ENCODE peak calls at places on chromosomes 6 and 20, in eight cellular contexts. One of them, this sample, is unnamed.

GRCh38 chr6:131182991-131183425 is 47.7 kb downstream of the AKAP7 start:
- DNase-seq in HepG2: peak; percentile 35
- DNase-seq in HCT116: no peak
- DNase-seq in GM12878: no peak
- DNase-seq in H1: no peak
- DNase-seq in K562: peak; percentile 25
- DNase-seq in SK-N-SH: no peak
- DNase-seq in A549: peak; percentile 6
- DNase-seq in this sample: peak; percentile 56

GRCh38 chr6:89071036-89071435 is 9.5 kb upstream of the PNRC1 start:
- DNase-seq in GM12878: no peak
- DNase-seq in H1: no peak
- DNase-seq in HepG2: peak; percentile 87
- DNase-seq in HCT116: no peak
- DNase-seq in A549: no peak
- DNase-seq in SK-N-SH: no peak
- DNase-seq in K562: no peak
- DNase-seq in this sample: no peak

GRCh38 chr20:46299078-46299477 is 9.2 kb downstream of the CDH22 start:
- DNase-seq in SK-N-SH: no peak
- DNase-seq in A549: no peak
- DNase-seq in H1: no peak
- DNase-seq in K562: no peak
- DNase-seq in GM12878: no peak
- DNase-seq in HepG2: no peak
- DNase-seq in HCT116: no peak
- DNase-seq in this sample: no peak

GRCh38 chr6:14001329-14002012 is 76.7 kb downstream of the RNF182 start:
- DNase-seq in K562: no peak
- DNase-seq in A549: peak; percentile 67
- DNase-seq in H1: no peak
- DNase-seq in HepG2: peak; percentile 19
- DNase-seq in GM12878: no peak
- DNase-seq in SK-N-SH: peak; percentile 29
- DNase-seq in HCT116: peak; percentile 95
- DNase-seq in this sample: peak; percentile 99

GRCh38 chr6:42963855-42964605 is 3.5 kb downstream of the GNMT start:
- DNase-seq in SK-N-SH: peak; percentile 75
- DNase-seq in H1: peak; percentile 64
- DNase-seq in HCT116: no peak
- DNase-seq in HepG2: peak; percentile 76
- DNase-seq in A549: peak; percentile 34
- DNase-seq in K562: peak; percentile 87
- DNase-seq in GM12878: no peak
- DNase-seq in this sample: peak; percentile 58

GRCh38 chr6:154404791-154405400 is 48.3 kb upstream of the IPCEF1 start:
- DNase-seq in H1: no peak
- DNase-seq in HepG2: no peak
- DNase-seq in K562: no peak
- DNase-seq in HCT116: no peak
- DNase-seq in GM12878: no peak
- DNase-seq in A549: no peak
- DNase-seq in SK-N-SH: no peak
- DNase-seq in this sample: peak; percentile 84

GRCh38 chr6:25579902-25580495 is 72.0 kb upstream of the SCGN start:
- DNase-seq in A549: no peak
- DNase-seq in GM12878: no peak
- DNase-seq in H1: no peak
- DNase-seq in SK-N-SH: no peak
- DNase-seq in HCT116: no peak
- DNase-seq in K562: no peak
- DNase-seq in HepG2: no peak
- DNase-seq in this sample: no peak

GRCh38 chr6:44004625-44005506 is 122.4 kb downstream of the MRPL14 start:
- DNase-seq in A549: no peak
- DNase-seq in H1: no peak
- DNase-seq in HCT116: no peak
- DNase-seq in SK-N-SH: peak; percentile 71
- DNase-seq in GM12878: no peak
- DNase-seq in HepG2: no peak
- DNase-seq in K562: peak; percentile 37
- DNase-seq in this sample: peak; percentile 33

GRCh38 chr6:52299598-52300144 is 15.1 kb upstream of the MCM3 start:
- DNase-seq in H1: no peak
- DNase-seq in A549: no peak
- DNase-seq in GM12878: no peak
- DNase-seq in HCT116: no peak
- DNase-seq in K562: peak; percentile 53
- DNase-seq in HepG2: no peak
- DNase-seq in SK-N-SH: no peak
- DNase-seq in this sample: no peak

GRCh38 chr6:161216616-161217205 is 57.1 kb downstream of the AGPAT4 start:
- DNase-seq in HepG2: no peak
- DNase-seq in HCT116: no peak
- DNase-seq in H1: no peak
- DNase-seq in K562: no peak
- DNase-seq in A549: no peak
- DNase-seq in GM12878: no peak
- DNase-seq in SK-N-SH: no peak
- DNase-seq in this sample: no peak

GRCh38 chr6:47484616-47485015 is 7.0 kb downstream of the CD2AP start:
- DNase-seq in SK-N-SH: no peak
- DNase-seq in K562: no peak
- DNase-seq in H1: no peak
- DNase-seq in GM12878: no peak
- DNase-seq in A549: no peak
- DNase-seq in HepG2: no peak
- DNase-seq in HCT116: peak; percentile 22
- DNase-seq in this sample: peak; percentile 81

GRCh38 chr6:43935921-43936320 is 165.9 kb downstream of the VEGFA start:
- DNase-seq in HepG2: no peak
- DNase-seq in HCT116: no peak
- DNase-seq in H1: no peak
- DNase-seq in GM12878: no peak
- DNase-seq in K562: no peak
- DNase-seq in SK-N-SH: no peak
- DNase-seq in A549: no peak
- DNase-seq in this sample: no peak

GRCh38 chr6:48560408-48560807 is 449.4 kb upstream of the PTCHD4 start:
- DNase-seq in A549: no peak
- DNase-seq in SK-N-SH: no peak
- DNase-seq in H1: no peak
- DNase-seq in GM12878: no peak
- DNase-seq in HCT116: no peak
- DNase-seq in HepG2: no peak
- DNase-seq in K562: no peak
- DNase-seq in this sample: peak; percentile 22

GRCh38 chr6:22470454-22471368 is 98.7 kb upstream of the HDGFL1 start:
- DNase-seq in SK-N-SH: peak; percentile 55
- DNase-seq in A549: peak; percentile 1
- DNase-seq in HCT116: no peak
- DNase-seq in HepG2: no peak
- DNase-seq in GM12878: peak; percentile 9
- DNase-seq in H1: no peak
- DNase-seq in K562: no peak
- DNase-seq in this sample: peak; percentile 51

GRCh38 chr20:62947532-62948300 is 4.8 kb upstream of the SLC17A9 start:
- DNase-seq in K562: no peak
- DNase-seq in SK-N-SH: no peak
- DNase-seq in A549: no peak
- DNase-seq in H1: no peak
- DNase-seq in HepG2: no peak
- DNase-seq in GM12878: no peak
- DNase-seq in HCT116: no peak
- DNase-seq in this sample: no peak

GRCh38 chr20:2706688-2707352 is 14.2 kb downstream of the EBF4 start:
- DNase-seq in H1: no peak
- DNase-seq in SK-N-SH: no peak
- DNase-seq in HepG2: no peak
- DNase-seq in HCT116: no peak
- DNase-seq in K562: no peak
- DNase-seq in GM12878: no peak
- DNase-seq in A549: no peak
- DNase-seq in this sample: no peak

GRCh38 chr6:38264605-38265004 is 375.1 kb downstream of the BTBD9 start:
- DNase-seq in K562: peak; percentile 9
- DNase-seq in H1: no peak
- DNase-seq in A549: peak; percentile 6
- DNase-seq in GM12878: no peak
- DNase-seq in HepG2: peak; percentile 22
- DNase-seq in HCT116: no peak
- DNase-seq in SK-N-SH: no peak
- DNase-seq in this sample: peak; percentile 54

GRCh38 chr6:135173989-135174484 is 7.1 kb upstream of the MYB start:
- DNase-seq in K562: no peak
- DNase-seq in A549: no peak
- DNase-seq in HCT116: no peak
- DNase-seq in H1: no peak
- DNase-seq in HepG2: no peak
- DNase-seq in GM12878: no peak
- DNase-seq in SK-N-SH: peak; percentile 44
- DNase-seq in this sample: no peak

GRCh38 chr6:135173242-135173988 is 7.7 kb upstream of the MYB start:
- DNase-seq in H1: no peak
- DNase-seq in HCT116: no peak
- DNase-seq in A549: no peak
- DNase-seq in K562: peak; percentile 42
- DNase-seq in SK-N-SH: no peak
- DNase-seq in GM12878: no peak
- DNase-seq in HepG2: no peak
- DNase-seq in this sample: no peak

GRCh38 chr6:135179920-135180457 is 1.1 kb upstream of the MYB start:
- DNase-seq in A549: no peak
- DNase-seq in K562: no peak
- DNase-seq in SK-N-SH: no peak
- DNase-seq in HCT116: no peak
- DNase-seq in GM12878: no peak
- DNase-seq in HepG2: no peak
- DNase-seq in H1: no peak
- DNase-seq in this sample: peak; percentile 46

GRCh38 chr6:135180458-135181332 is at the start of gene MYB:
- DNase-seq in GM12878: no peak
- DNase-seq in HepG2: no peak
- DNase-seq in K562: peak; percentile 92
- DNase-seq in H1: no peak
- DNase-seq in SK-N-SH: peak; percentile 97
- DNase-seq in HCT116: no peak
- DNase-seq in A549: peak; percentile 64
- DNase-seq in this sample: peak; percentile 38

DNA sequence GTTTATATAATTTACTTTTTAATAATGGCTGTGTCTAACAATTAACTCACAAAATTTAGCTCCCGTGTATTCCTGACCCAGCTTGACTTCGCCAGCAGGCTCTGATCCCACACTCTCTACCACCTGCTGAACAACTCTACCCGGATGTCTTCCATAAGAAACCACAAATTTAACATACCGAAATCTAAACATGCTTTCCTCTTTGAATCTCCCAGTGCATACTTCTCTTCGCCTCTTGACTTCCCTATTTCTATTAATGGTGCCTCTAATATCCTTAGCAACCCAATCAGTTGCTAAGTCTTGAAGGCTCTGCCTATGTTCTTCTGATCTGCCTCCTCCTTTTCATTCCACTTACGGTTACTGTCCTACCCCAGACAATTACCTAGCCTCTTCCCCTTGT is 4.6 kb upstream of the MYB start:
- DNase-seq in GM12878: no peak
- DNase-seq in K562: no peak
- DNase-seq in HCT116: no peak
- DNase-seq in A549: no peak
- DNase-seq in SK-N-SH: no peak
- DNase-seq in H1: no peak
- DNase-seq in HepG2: no peak
- DNase-seq in this sample: no peak
- TF ChIP-seq RAD21 in GM12878: no peak
- TF ChIP-seq RAD21 in K562: no peak
- TF ChIP-seq RAD21 in HCT116: no peak
- TF ChIP-seq RAD21 in A549: no peak
- TF ChIP-seq RAD21 in SK-N-SH: no peak
- TF ChIP-seq RAD21 in H1: no peak
- TF ChIP-seq RAD21 in HepG2: no peak
- TF ChIP-seq RAD21 in this sample: no peak

GRCh38 chr20:22088882-22089281 is 383.4 kb downstream of the PAX1 start:
- DNase-seq in GM12878: no peak
- DNase-seq in H1: no peak
- DNase-seq in A549: no peak
- DNase-seq in HepG2: no peak
- DNase-seq in K562: no peak
- DNase-seq in SK-N-SH: no peak
- DNase-seq in HCT116: no peak
- DNase-seq in this sample: no peak

GRCh38 chr20:22098451-22098850 is 393.0 kb downstream of the PAX1 start:
- DNase-seq in K562: no peak
- DNase-seq in HepG2: no peak
- DNase-seq in GM12878: no peak
- DNase-seq in HCT116: no peak
- DNase-seq in H1: no peak
- DNase-seq in SK-N-SH: no peak
- DNase-seq in A549: no peak
- DNase-seq in this sample: no peak

DNA sequence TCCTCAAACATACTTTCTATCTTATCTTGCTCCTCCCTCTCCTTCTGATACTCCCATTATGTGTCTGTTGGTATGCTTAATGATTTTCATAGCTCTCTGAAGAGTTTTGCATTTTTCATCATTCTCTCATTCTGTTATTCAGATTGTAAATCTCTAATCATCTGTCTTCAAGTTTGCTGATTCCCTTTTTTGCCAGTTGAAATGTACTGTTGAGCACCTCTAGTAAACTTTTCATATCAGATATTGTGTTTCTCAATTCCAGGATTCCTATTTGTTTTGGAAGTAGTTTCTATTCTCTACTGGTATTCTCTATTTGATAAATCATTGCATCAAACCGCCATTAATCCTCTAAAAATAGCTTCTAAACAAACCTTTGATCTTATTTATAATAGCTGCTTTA is 387.7 kb downstream of the PAX1 start:
- DNase-seq in GM12878: no peak
- DNase-seq in K562: no peak
- DNase-seq in H1: no peak
- DNase-seq in HCT116: no peak
- DNase-seq in SK-N-SH: no peak
- DNase-seq in HepG2: no peak
- DNase-seq in A549: no peak
- DNase-seq in this sample: no peak
- H3K9me3 ChIP-seq in GM12878: no peaks in the 10 kb centered on the region
- H3K9me3 ChIP-seq in K562: no peaks in the 10 kb centered on the region
- H3K9me3 ChIP-seq in H1: no peaks in the 10 kb centered on the region
- H3K9me3 ChIP-seq in HCT116: no peaks in the 10 kb centered on the region
- H3K9me3 ChIP-seq in SK-N-SH: peaks cover 6% of the 10 kb centered on the region
- H3K9me3 ChIP-seq in HepG2: peaks cover 45% of the 10 kb centered on the region
- H3K9me3 ChIP-seq in A549: peaks cover 9% of the 10 kb centered on the region
- H3K9me3 ChIP-seq in this sample: peaks cover 16% of the 10 kb centered on the region

GRCh38 chr6:46284472-46284871 is 113.7 kb upstream of the ENPP5 start:
- DNase-seq in K562: no peak
- DNase-seq in GM12878: no peak
- DNase-seq in HepG2: no peak
- DNase-seq in A549: no peak
- DNase-seq in SK-N-SH: no peak
- DNase-seq in HCT116: no peak
- DNase-seq in H1: no peak
- DNase-seq in this sample: no peak
- TF ChIP-seq RAD21 in K562: no peak
- TF ChIP-seq RAD21 in GM12878: no peak
- TF ChIP-seq RAD21 in HepG2: no peak
- TF ChIP-seq RAD21 in A549: no peak
- TF ChIP-seq RAD21 in SK-N-SH: no peak
- TF ChIP-seq RAD21 in HCT116: no peak
- TF ChIP-seq RAD21 in H1: no peak
- TF ChIP-seq RAD21 in this sample: no peak

GRCh38 chr20:25368526-25368925 is 22.1 kb downstream of the ABHD12 start:
- DNase-seq in SK-N-SH: no peak
- DNase-seq in HepG2: no peak
- DNase-seq in GM12878: no peak
- DNase-seq in A549: no peak
- DNase-seq in H1: no peak
- DNase-seq in K562: no peak
- DNase-seq in HCT116: no peak
- DNase-seq in this sample: no peak
- H3K9me3 ChIP-seq in SK-N-SH: no peaks in the 10 kb centered on the region
- H3K9me3 ChIP-seq in HepG2: no peaks in the 10 kb centered on the region
- H3K9me3 ChIP-seq in GM12878: peaks cover 4% of the 10 kb centered on the region
- H3K9me3 ChIP-seq in A549: peaks cover 17% of the 10 kb centered on the region
- H3K9me3 ChIP-seq in H1: no peaks in the 10 kb centered on the region
- H3K9me3 ChIP-seq in K562: no peaks in the 10 kb centered on the region
- H3K9me3 ChIP-seq in HCT116: peaks cover 6% of the 10 kb centered on the region
- H3K9me3 ChIP-seq in this sample: peaks cover 33% of the 10 kb centered on the region

This sample was measured in IMR-90.